ENCODE peak calls at places on chromosomes 1 and 21, in four cellular contexts. One of them, this sample, is unnamed.

GRCh38 chr1:220889848-220890287 is 10.6 kb downstream of the HLX start:
- DNase-seq in GM12878: no peak
- DNase-seq in HepG2: no peak
- DNase-seq in K562: no peak
- DNase-seq in this sample: no peak

GRCh38 chr1:153985341-153985912 is 712 bp downstream of the RAB13 start:
- DNase-seq in K562: peak
- DNase-seq in GM12878: no peak
- DNase-seq in HepG2: no peak
- DNase-seq in this sample: no peak

GRCh38 chr21:26106562-26106961 is 64.0 kb downstream of the APP start:
- DNase-seq in HepG2: no peak
- DNase-seq in K562: no peak
- DNase-seq in GM12878: no peak
- DNase-seq in this sample: no peak

GRCh38 chr1:219085988-219086387 is 87.7 kb upstream of the LYPLAL1 start:
- DNase-seq in GM12878: no peak
- DNase-seq in K562: no peak
- DNase-seq in HepG2: no peak
- DNase-seq in this sample: no peak

GRCh38 chr1:107963601-107964396 is 1.2 kb downstream of the VAV3 start:
- DNase-seq in HepG2: no peak
- DNase-seq in K562: no peak
- DNase-seq in GM12878: peak
- DNase-seq in this sample: no peak

GRCh38 chr1:111025109-111025508 is 61.4 kb upstream of the LRIF1 start:
- DNase-seq in HepG2: no peak
- DNase-seq in K562: peak
- DNase-seq in GM12878: no peak
- DNase-seq in this sample: no peak

GRCh38 chr1:30888391-30888790 is 20.2 kb downstream of the SDC3 start:
- DNase-seq in HepG2: no peak
- DNase-seq in K562: peak
- DNase-seq in GM12878: no peak
- DNase-seq in this sample: no peak

GRCh38 chr1:150022357-150022756 is 11.8 kb upstream of the OTUD7B start:
- DNase-seq in GM12878: no peak
- DNase-seq in HepG2: peak
- DNase-seq in K562: no peak
- DNase-seq in this sample: no peak

GRCh38 chr1:100953915-100954314 is 58.0 kb downstream of the SLC30A7 start:
- DNase-seq in GM12878: no peak
- DNase-seq in K562: no peak
- DNase-seq in HepG2: no peak
- DNase-seq in this sample: no peak

GRCh38 chr1:117106478-117106877 is 15.1 kb downstream of the TRIM45 start:
- DNase-seq in GM12878: no peak
- DNase-seq in HepG2: no peak
- DNase-seq in K562: no peak
- DNase-seq in this sample: no peak

GRCh38 chr1:168613689-168614655 is 37.6 kb downstream of the XCL1 start:
- DNase-seq in GM12878: no peak
- DNase-seq in HepG2: no peak
- DNase-seq in K562: peak
- DNase-seq in this sample: no peak

GRCh38 chr1:86825294-86825693 is 88.6 kb downstream of the SELENOF start:
- DNase-seq in GM12878: no peak
- DNase-seq in K562: no peak
- DNase-seq in HepG2: no peak
- DNase-seq in this sample: no peak

GRCh38 chr1:178581351-178581951 is 68.5 kb downstream of the TEX35 start:
- DNase-seq in K562: no peak
- DNase-seq in HepG2: no peak
- DNase-seq in GM12878: peak
- DNase-seq in this sample: no peak

GRCh38 chr1:155989242-155989991 is 11.1 kb upstream of the ARHGEF2 start:
- DNase-seq in GM12878: no peak
- DNase-seq in K562: peak
- DNase-seq in HepG2: peak
- DNase-seq in this sample: peak

GRCh38 chr1:209397910-209398309 is 185.6 kb upstream of the CAMK1G start:
- DNase-seq in K562: no peak
- DNase-seq in GM12878: no peak
- DNase-seq in HepG2: no peak
- DNase-seq in this sample: no peak

GRCh38 chr1:6052543-6053205 is 7.0 kb downstream of the KCNAB2 start:
- DNase-seq in K562: peak
- DNase-seq in GM12878: no peak
- DNase-seq in HepG2: peak
- DNase-seq in this sample: peak

GRCh38 chr1:17280894-17281293 is 27.1 kb upstream of the PADI4 start:
- DNase-seq in HepG2: no peak
- DNase-seq in K562: no peak
- DNase-seq in GM12878: no peak
- DNase-seq in this sample: no peak

GRCh38 chr1:44089371-44090070 is 29.1 kb upstream of the KLF17 start:
- DNase-seq in K562: peak
- DNase-seq in GM12878: no peak
- DNase-seq in HepG2: peak
- DNase-seq in this sample: no peak

GRCh38 chr1:207619833-207620572 is 24.9 kb upstream of the CR1L start:
- DNase-seq in HepG2: peak
- DNase-seq in GM12878: no peak
- DNase-seq in K562: peak
- DNase-seq in this sample: peak

GRCh38 chr1:70779571-70779970 is 268.0 kb downstream of the PTGER3 start:
- DNase-seq in K562: no peak
- DNase-seq in HepG2: no peak
- DNase-seq in GM12878: no peak
- DNase-seq in this sample: no peak

GRCh38 chr1:156494309-156494895 is 6.2 kb downstream of the MEF2D start:
- DNase-seq in K562: no peak
- DNase-seq in GM12878: no peak
- DNase-seq in HepG2: no peak
- DNase-seq in this sample: no peak

GRCh38 chr1:183871142-183871541 is 66.2 kb downstream of the RGL1 start:
- DNase-seq in GM12878: no peak
- DNase-seq in HepG2: peak
- DNase-seq in K562: no peak
- DNase-seq in this sample: no peak

GRCh38 chr1:162922196-162922595 is 61.2 kb upstream of the CCDC190 start:
- DNase-seq in K562: no peak
- DNase-seq in HepG2: no peak
- DNase-seq in GM12878: no peak
- DNase-seq in this sample: no peak

GRCh38 chr1:241356187-241356518 is 852 bp downstream of the RGS7 start:
- DNase-seq in HepG2: no peak
- DNase-seq in K562: no peak
- DNase-seq in GM12878: no peak
- DNase-seq in this sample: no peak

GRCh38 chr1:111161843-111162242 is 21.8 kb downstream of the CEPT1 start:
- DNase-seq in HepG2: no peak
- DNase-seq in GM12878: no peak
- DNase-seq in K562: peak
- DNase-seq in this sample: no peak

GRCh38 chr21:37886120-37886519 is 30.1 kb downstream of the KCNJ6 start:
- DNase-seq in HepG2: no peak
- DNase-seq in GM12878: no peak
- DNase-seq in K562: no peak
- DNase-seq in this sample: no peak

GRCh38 chr1:228647523-228648444 is 87.5 kb upstream of the RHOU start:
- DNase-seq in GM12878: no peak
- DNase-seq in K562: peak
- DNase-seq in HepG2: peak
- DNase-seq in this sample: peak

GRCh38 chr1:58773406-58773840 is 10.4 kb downstream of the JUN start:
- DNase-seq in K562: no peak
- DNase-seq in HepG2: no peak
- DNase-seq in GM12878: no peak
- DNase-seq in this sample: no peak

GRCh38 chr1:167797005-167797404 is 75.2 kb downstream of the MPZL1 start:
- DNase-seq in GM12878: no peak
- DNase-seq in K562: peak
- DNase-seq in HepG2: no peak
- DNase-seq in this sample: peak

GRCh38 chr1:4214826-4215225 is 314.8 kb upstream of the C1orf174 start:
- DNase-seq in GM12878: no peak
- DNase-seq in K562: no peak
- DNase-seq in HepG2: no peak
- DNase-seq in this sample: no peak

DNA sequence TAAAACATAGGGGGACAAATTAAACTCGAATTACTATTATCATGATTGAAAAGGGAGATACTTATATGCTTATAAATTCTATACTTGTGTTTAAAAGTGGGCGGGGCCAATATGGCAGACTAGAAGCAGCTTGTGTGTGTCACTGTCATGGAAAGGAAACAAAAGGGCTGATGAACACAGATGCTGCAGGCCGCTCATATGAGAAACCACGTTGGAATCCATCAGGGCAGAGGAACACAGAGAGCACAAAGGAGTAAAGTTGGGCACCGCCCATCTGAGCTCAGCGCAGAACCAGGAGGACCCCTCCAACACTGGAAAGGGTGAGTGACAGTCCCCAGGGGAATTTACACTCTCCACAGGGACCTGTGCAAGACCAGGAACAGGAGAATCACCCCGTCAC is 107.0 kb downstream of the SLC5A9 start:
- DNase-seq in GM12878: no peak
- DNase-seq in HepG2: no peak
- DNase-seq in K562: no peak
- DNase-seq in this sample: no peak
- TF ChIP-seq POLR2AphosphoS2 in GM12878: no peak
- TF ChIP-seq POLR2AphosphoS2 in HepG2: no peak
- TF ChIP-seq POLR2AphosphoS2 in K562: no peak
- TF ChIP-seq POLR2AphosphoS2 in this sample: no peak

DNA sequence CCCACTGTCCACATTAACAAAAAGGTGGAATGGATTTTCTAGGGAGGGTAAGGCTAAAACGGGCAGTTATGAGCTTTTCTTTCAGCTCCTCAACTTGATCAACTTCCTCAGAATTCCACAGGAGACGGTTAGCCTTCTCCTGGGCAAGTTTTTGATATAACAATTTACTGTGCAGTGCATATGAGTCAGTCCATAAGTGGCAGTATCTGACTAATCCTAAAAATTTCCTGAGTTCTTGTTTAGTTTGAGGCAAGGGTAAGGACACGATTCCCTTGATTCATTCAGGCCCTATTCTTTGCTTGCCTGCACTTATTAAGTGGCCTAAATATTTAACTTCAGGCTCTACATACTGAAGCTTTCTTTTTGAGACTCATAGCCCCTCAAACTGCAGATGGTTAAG is 6.2 kb upstream of the AADACL3 start:
- DNase-seq in K562: no peak
- DNase-seq in GM12878: no peak
- DNase-seq in HepG2: no peak
- DNase-seq in this sample: no peak
- TF ChIP-seq POLR2AphosphoS2 in K562: no peak
- TF ChIP-seq POLR2AphosphoS2 in GM12878: no peak
- TF ChIP-seq POLR2AphosphoS2 in HepG2: no peak
- TF ChIP-seq POLR2AphosphoS2 in this sample: no peak

GRCh38 chr21:42164064-42164789 is 54.7 kb upstream of the ABCG1 start:
- DNase-seq in GM12878: no peak
- DNase-seq in K562: peak
- DNase-seq in HepG2: peak
- DNase-seq in this sample: no peak
- TF ChIP-seq POLR2AphosphoS2 in GM12878: no peak
- TF ChIP-seq POLR2AphosphoS2 in K562: no peak
- TF ChIP-seq POLR2AphosphoS2 in HepG2: no peak
- TF ChIP-seq POLR2AphosphoS2 in this sample: no peak

DNA sequence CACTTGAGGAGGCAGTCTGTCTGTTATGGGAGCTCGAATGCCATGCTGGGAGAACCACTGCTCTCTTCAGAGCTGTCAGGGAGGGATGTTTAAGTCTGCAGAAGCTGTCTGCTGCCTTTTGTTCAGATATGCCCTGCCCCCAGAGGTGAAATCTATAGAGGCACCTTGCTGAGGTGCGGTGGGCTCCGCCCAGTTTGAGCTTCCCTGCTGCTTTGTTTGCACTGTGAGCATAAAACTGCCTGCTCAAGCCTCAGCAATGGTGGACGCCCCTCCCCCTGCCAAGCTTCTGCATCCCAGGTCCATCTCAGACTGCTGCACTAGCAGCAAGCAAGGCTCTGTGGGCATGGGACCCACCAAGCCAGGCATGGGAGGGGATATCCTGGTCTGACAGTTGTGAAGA is 247.5 kb downstream of the LMX1A start:
- DNase-seq in HepG2: no peak
- DNase-seq in GM12878: no peak
- DNase-seq in K562: no peak
- DNase-seq in this sample: no peak
- TF ChIP-seq POLR2AphosphoS2 in HepG2: no peak
- TF ChIP-seq POLR2AphosphoS2 in GM12878: no peak
- TF ChIP-seq POLR2AphosphoS2 in K562: no peak
- TF ChIP-seq POLR2AphosphoS2 in this sample: no peak

DNA sequence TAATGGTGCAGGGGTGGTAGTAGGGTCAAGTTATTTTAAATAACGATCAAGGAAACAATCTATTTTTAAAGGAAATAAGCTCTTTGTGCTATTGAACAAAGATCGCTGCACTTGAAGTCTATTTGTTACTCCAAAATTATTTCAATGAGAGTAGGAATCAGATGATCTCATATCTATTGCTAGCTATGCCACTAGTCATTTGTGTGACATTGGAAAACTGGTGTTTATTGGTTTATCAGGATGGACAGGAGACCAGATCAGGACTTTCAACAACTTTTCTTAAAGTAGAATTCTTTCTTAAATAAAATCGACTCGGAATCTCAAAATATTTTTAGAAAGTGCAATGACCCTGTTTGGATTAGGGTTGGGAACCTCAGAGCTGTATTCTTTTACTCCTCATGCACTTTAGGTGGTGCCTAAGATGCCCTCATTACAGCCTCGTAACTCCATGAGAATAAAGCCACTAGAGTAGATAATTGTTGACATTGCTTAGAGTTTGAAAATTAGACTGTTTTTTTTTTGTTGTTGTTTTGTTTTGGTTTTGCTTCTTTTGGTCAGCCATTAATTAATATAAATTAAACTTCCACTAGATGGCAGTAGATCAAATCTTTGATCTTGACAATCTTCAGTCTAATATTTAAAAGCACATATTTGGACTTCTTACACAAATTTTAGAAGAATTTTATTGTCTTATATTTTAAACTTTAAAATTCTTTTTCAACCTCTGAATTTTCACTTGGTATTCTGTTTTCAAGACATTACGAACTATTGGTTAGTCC is 352.4 kb downstream of the USP25 start:
- DNase-seq in HepG2: no peak
- DNase-seq in K562: no peak
- DNase-seq in GM12878: no peak
- DNase-seq in this sample: peak
- TF ChIP-seq POLR2AphosphoS2 in HepG2: no peak
- TF ChIP-seq POLR2AphosphoS2 in K562: no peak
- TF ChIP-seq POLR2AphosphoS2 in GM12878: no peak
- TF ChIP-seq POLR2AphosphoS2 in this sample: no peak

This sample was measured in A549.